ENCODE peak calls at places on chromosomes 13 and 19, in ten cellular contexts. One of them, this sample, is unnamed.

GRCh38 chr19:2495130-2495641 is 19.3 kb downstream of the GADD45B start:
- DNase-seq in midbrain: no peak
- DNase-seq in T-cell: no peak
- DNase-seq in ascending aorta: peak
- DNase-seq in left lung: peak
- DNase-seq in stimulated activated CD8-positive, alpha-beta memory T cell treated with anti-CD3 and anti-CD28 coated beads, Interleukin-15, amount 100 ng/mL, for 1 hour: no peak
- DNase-seq in erythroblast: no peak
- DNase-seq in cardiac fibroblast: peak
- DNase-seq in kidney glomerular epithelial cell: peak
- DNase-seq in Daoy: peak
- DNase-seq in this sample: no peak

GRCh38 chr19:55670280-55671053 is 4.6 kb upstream of the EPN1 start:
- DNase-seq in midbrain: no peak
- DNase-seq in Daoy: peak
- DNase-seq in cardiac fibroblast: no peak
- DNase-seq in left lung: peak
- DNase-seq in erythroblast: peak
- DNase-seq in stimulated activated CD8-positive, alpha-beta memory T cell treated with anti-CD3 and anti-CD28 coated beads, Interleukin-15, amount 100 ng/mL, for 1 hour: no peak
- DNase-seq in T-cell: peak
- DNase-seq in kidney glomerular epithelial cell: no peak
- DNase-seq in ascending aorta: peak
- DNase-seq in this sample: no peak

GRCh38 chr19:31553844-31554215 is 204.6 kb upstream of the TSHZ3 start:
- DNase-seq in kidney glomerular epithelial cell: no peak
- DNase-seq in Daoy: no peak
- DNase-seq in ascending aorta: no peak
- DNase-seq in midbrain: no peak
- DNase-seq in erythroblast: no peak
- DNase-seq in cardiac fibroblast: no peak
- DNase-seq in stimulated activated CD8-positive, alpha-beta memory T cell treated with anti-CD3 and anti-CD28 coated beads, Interleukin-15, amount 100 ng/mL, for 1 hour: no peak
- DNase-seq in left lung: no peak
- DNase-seq in T-cell: no peak
- DNase-seq in this sample: no peak

GRCh38 chr13:97490702-97491307 is 56.8 kb downstream of the RAP2A start:
- DNase-seq in stimulated activated CD8-positive, alpha-beta memory T cell treated with anti-CD3 and anti-CD28 coated beads, Interleukin-15, amount 100 ng/mL, for 1 hour: no peak
- DNase-seq in midbrain: no peak
- DNase-seq in Daoy: no peak
- DNase-seq in kidney glomerular epithelial cell: no peak
- DNase-seq in ascending aorta: no peak
- DNase-seq in erythroblast: no peak
- DNase-seq in left lung: no peak
- DNase-seq in T-cell: no peak
- DNase-seq in cardiac fibroblast: no peak
- DNase-seq in this sample: no peak

GRCh38 chr19:40257096-40257517 is 28.0 kb downstream of the AKT2 start:
- DNase-seq in stimulated activated CD8-positive, alpha-beta memory T cell treated with anti-CD3 and anti-CD28 coated beads, Interleukin-15, amount 100 ng/mL, for 1 hour: no peak
- DNase-seq in erythroblast: no peak
- DNase-seq in T-cell: no peak
- DNase-seq in ascending aorta: no peak
- DNase-seq in midbrain: no peak
- DNase-seq in left lung: peak
- DNase-seq in cardiac fibroblast: no peak
- DNase-seq in Daoy: no peak
- DNase-seq in kidney glomerular epithelial cell: no peak
- DNase-seq in this sample: no peak

GRCh38 chr19:32779082-32779481 is 59.5 kb downstream of the TDRD12 start:
- DNase-seq in T-cell: no peak
- DNase-seq in midbrain: no peak
- DNase-seq in cardiac fibroblast: no peak
- DNase-seq in erythroblast: no peak
- DNase-seq in left lung: no peak
- DNase-seq in kidney glomerular epithelial cell: no peak
- DNase-seq in Daoy: no peak
- DNase-seq in ascending aorta: no peak
- DNase-seq in stimulated activated CD8-positive, alpha-beta memory T cell treated with anti-CD3 and anti-CD28 coated beads, Interleukin-15, amount 100 ng/mL, for 1 hour: no peak
- DNase-seq in this sample: no peak

GRCh38 chr13:110618167-110618566 is 2.8 kb downstream of the NAXD start:
- DNase-seq in stimulated activated CD8-positive, alpha-beta memory T cell treated with anti-CD3 and anti-CD28 coated beads, Interleukin-15, amount 100 ng/mL, for 1 hour: no peak
- DNase-seq in ascending aorta: no peak
- DNase-seq in T-cell: no peak
- DNase-seq in left lung: no peak
- DNase-seq in midbrain: no peak
- DNase-seq in kidney glomerular epithelial cell: no peak
- DNase-seq in cardiac fibroblast: no peak
- DNase-seq in erythroblast: no peak
- DNase-seq in Daoy: no peak
- DNase-seq in this sample: no peak

GRCh38 chr19:38073806-38074685 is 150.0 kb downstream of the DPF1 start:
- DNase-seq in stimulated activated CD8-positive, alpha-beta memory T cell treated with anti-CD3 and anti-CD28 coated beads, Interleukin-15, amount 100 ng/mL, for 1 hour: no peak
- DNase-seq in cardiac fibroblast: no peak
- DNase-seq in left lung: no peak
- DNase-seq in ascending aorta: no peak
- DNase-seq in T-cell: no peak
- DNase-seq in Daoy: no peak
- DNase-seq in erythroblast: no peak
- DNase-seq in midbrain: peak
- DNase-seq in kidney glomerular epithelial cell: no peak
- DNase-seq in this sample: no peak

GRCh38 chr13:90427322-90428272 is 919.9 kb upstream of the MIR17HG start:
- DNase-seq in left lung: no peak
- DNase-seq in kidney glomerular epithelial cell: no peak
- DNase-seq in T-cell: no peak
- DNase-seq in cardiac fibroblast: no peak
- DNase-seq in stimulated activated CD8-positive, alpha-beta memory T cell treated with anti-CD3 and anti-CD28 coated beads, Interleukin-15, amount 100 ng/mL, for 1 hour: no peak
- DNase-seq in Daoy: no peak
- DNase-seq in ascending aorta: no peak
- DNase-seq in erythroblast: peak
- DNase-seq in midbrain: no peak
- DNase-seq in this sample: no peak

GRCh38 chr19:19064098-19064722 is 416 bp downstream of the SLC25A42 start:
- DNase-seq in ascending aorta: no peak
- DNase-seq in midbrain: no peak
- DNase-seq in kidney glomerular epithelial cell: no peak
- DNase-seq in T-cell: no peak
- DNase-seq in left lung: no peak
- DNase-seq in Daoy: no peak
- DNase-seq in erythroblast: no peak
- DNase-seq in stimulated activated CD8-positive, alpha-beta memory T cell treated with anti-CD3 and anti-CD28 coated beads, Interleukin-15, amount 100 ng/mL, for 1 hour: no peak
- DNase-seq in cardiac fibroblast: no peak
- DNase-seq in this sample: no peak

GRCh38 chr19:13090511-13091231 is 12.0 kb downstream of the LYL1 start:
- DNase-seq in midbrain: no peak
- DNase-seq in Daoy: no peak
- DNase-seq in T-cell: no peak
- DNase-seq in left lung: peak
- DNase-seq in erythroblast: no peak
- DNase-seq in cardiac fibroblast: no peak
- DNase-seq in ascending aorta: peak
- DNase-seq in stimulated activated CD8-positive, alpha-beta memory T cell treated with anti-CD3 and anti-CD28 coated beads, Interleukin-15, amount 100 ng/mL, for 1 hour: no peak
- DNase-seq in kidney glomerular epithelial cell: no peak
- DNase-seq in this sample: no peak

GRCh38 chr13:65268009-65268408 is 1962.1 kb downstream of the PCDH9 start:
- DNase-seq in T-cell: no peak
- DNase-seq in cardiac fibroblast: no peak
- DNase-seq in ascending aorta: no peak
- DNase-seq in kidney glomerular epithelial cell: no peak
- DNase-seq in left lung: no peak
- DNase-seq in midbrain: no peak
- DNase-seq in erythroblast: no peak
- DNase-seq in stimulated activated CD8-positive, alpha-beta memory T cell treated with anti-CD3 and anti-CD28 coated beads, Interleukin-15, amount 100 ng/mL, for 1 hour: no peak
- DNase-seq in Daoy: no peak
- DNase-seq in this sample: no peak

This sample was measured in central memory CD4-positive, alpha-beta T cell.